ENCODE peak calls at places on chromosomes 7 and 10, in four cellular contexts. O, E, Y and D are unnamed samples.

GRCh38 chr10:124225468-124226270 is 132.3 kb upstream of the CHST15 start:
- DNase-seq in O (no peak), E (no peak), Y (no peak), D (no peak)

GRCh38 chr10:74490551-74490950 is 335.8 kb upstream of the KAT6B start:
- DNase-seq in O (no peak), E (no peak), Y (peak; percentile 44), D (no peak)

GRCh38 chr10:99698504-99699080 is 33.3 kb downstream of the COX15 start:
- DNase-seq in O (no peak), E (no peak), Y (no peak), D (no peak)

GRCh38 chr7:117564080-117564479 is 84.3 kb downstream of the CFTR start:
- DNase-seq in O (no peak), E (no peak), Y (no peak), D (no peak)

GRCh38 chr10:89307213-89307612 is 5.4 kb downstream of the IFIT2 start:
- DNase-seq in O (no peak), E (no peak), Y (no peak), D (no peak)

GRCh38 chr7:47610506-47611044 is 28.7 kb upstream of the TNS3 start:
- DNase-seq in O (no peak), E (no peak), Y (peak; percentile 85), D (no peak)

GRCh38 chr10:125003146-125003900 is 61.4 kb downstream of the ZRANB1 start:
- DNase-seq in O (no peak), E (no peak), Y (no peak), D (peak; percentile 21)

GRCh38 chr7:29123611-29124190 is 22.6 kb downstream of the CPVL start:
- DNase-seq in O (no peak), E (no peak), Y (no peak), D (no peak)

DNA sequence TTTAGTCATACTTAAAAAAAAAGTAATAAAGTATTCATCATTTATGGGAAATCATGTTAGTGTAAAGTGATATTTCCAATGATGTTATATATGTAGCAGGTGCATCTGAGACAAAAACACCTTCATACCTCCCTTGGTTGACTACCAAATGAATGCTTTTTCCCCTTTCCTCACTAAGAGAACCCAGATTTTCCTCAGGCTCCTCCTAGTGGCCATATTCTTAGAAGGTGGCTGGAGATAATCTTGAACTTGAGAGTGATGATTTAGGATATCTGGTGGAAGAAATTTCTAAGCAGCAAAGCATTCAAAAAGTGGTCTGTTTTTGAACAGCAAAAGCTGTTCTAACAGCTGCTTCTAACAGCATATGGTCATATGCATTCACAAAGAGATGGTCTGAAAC is 16.8 kb upstream of the DNAH11 start:
- DNase-seq in O (no peak), E (peak; percentile 18), Y (peak; percentile 5), D (no peak)
- TF ChIP-seq ELF4 in O (no peak), E (no peak), Y (no peak), D (no peak)

GRCh38 chr10:60098676-60099601 is 192.6 kb upstream of the CCDC6 start:
- DNase-seq in O (peak; percentile 26), E (peak; percentile 66), Y (peak; percentile 12), D (no peak)

GRCh38 chr10:60101821-60102220 is 195.5 kb upstream of the CCDC6 start:
- DNase-seq in O (no peak), E (peak; percentile 24), Y (no peak), D (no peak)

GRCh38 chr10:60105195-60105812 is 198.9 kb upstream of the CCDC6 start:
- DNase-seq in O (no peak), E (no peak), Y (no peak), D (no peak)

GRCh38 chr10:60096761-60097513 is 190.6 kb upstream of the CCDC6 start:
- DNase-seq in O (no peak), E (peak; percentile 52), Y (no peak), D (no peak)

DNA sequence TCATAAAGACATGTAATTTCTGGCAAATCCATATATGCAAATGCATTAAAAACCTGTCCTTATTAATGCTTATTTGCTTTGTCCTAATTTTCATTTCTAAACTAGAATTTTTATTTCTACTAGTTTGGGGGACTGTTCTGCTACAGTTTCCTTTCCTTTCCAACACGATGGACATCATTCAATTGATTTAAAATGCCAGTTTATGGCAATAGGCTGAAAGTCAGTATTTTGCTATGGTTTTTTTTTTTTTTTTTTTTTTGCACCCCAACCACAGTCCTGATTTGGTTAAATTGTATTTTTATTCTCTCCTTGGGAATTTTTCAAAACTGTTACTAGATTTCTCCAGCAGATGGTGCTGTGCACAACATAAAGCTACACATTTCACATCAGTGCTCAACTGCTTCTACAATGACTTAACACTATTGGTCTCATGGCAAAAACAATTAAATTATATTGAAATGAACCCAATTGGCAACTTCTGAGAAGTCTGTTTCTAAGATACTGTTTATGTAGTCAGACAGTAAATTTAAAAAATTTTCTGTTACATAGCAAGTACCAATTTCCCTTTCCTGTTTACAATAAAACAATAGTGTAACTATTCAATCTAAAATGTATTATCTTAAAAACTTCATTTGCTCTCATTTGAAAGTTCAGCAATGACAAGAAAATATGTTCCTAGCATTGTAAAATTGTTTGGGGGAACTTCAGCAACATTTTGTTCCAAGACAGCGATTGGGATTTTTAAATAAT is 193.8 kb upstream of the CCDC6 start:
- DNase-seq in O (peak; percentile 46), E (peak; percentile 77), Y (peak; percentile 39), D (no peak)
- TF ChIP-seq ELF4 in O (no peak), E (no peak), Y (no peak), D (no peak)

DNA sequence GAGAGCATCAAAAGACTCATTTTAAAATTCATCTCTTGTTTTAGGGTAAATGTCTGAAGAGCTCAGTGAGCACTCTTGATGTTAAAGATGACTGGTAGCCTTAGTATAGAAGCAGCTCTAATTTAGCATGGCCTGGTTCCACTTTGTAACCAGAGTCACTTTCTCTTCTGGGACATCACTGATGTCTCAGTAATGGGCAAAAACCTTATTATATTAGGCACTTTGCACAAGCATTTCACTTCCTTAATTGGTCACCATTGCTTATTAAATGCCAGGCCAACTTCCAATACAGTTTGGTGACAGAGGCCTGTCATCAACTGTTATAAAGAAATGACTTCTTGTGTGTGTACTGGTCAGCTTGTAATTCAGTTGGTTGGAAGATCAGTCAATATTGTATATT is 53.0 kb downstream of the STEAP1B start:
- DNase-seq in O (no peak), E (no peak), Y (no peak), D (no peak)
- TF ChIP-seq ELF4 in O (no peak), E (no peak), Y (no peak), D (no peak)

DNA sequence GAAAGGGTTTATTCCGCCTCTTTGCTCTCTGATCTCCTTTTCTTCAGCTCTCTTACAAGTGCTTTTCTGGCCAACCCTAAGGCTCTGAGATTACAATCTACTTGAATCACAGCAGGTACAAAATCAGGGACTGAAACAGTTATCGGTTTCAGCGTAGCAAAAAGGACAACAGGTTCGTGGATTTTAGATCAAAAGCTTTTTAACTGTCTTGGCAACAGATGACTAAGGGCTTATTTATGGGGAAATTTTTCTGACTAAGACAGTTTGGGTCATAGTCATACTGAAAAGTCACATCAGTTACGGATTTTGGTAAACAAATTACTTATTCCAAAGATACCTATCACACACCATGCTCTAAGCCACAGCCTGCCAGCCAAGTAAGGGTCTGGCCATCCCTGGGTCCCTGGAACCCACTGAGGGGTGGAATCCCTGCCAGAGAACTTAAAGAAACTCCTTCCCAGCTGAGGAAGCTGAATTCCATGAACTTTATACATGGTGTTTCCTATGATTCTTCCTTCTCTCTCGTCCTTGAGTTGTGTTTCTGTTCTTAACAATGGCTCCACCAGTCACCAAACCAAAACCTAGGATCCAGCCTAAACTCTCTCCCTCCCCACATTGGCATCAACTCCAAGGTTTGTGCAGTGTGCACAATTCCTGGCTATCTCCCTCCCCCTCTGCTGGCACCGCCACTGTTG is 169.3 kb downstream of the FAM107B start:
- DNase-seq in O (no peak), E (no peak), Y (peak; percentile 44), D (no peak)
- TF ChIP-seq ELF4 in O (no peak), E (no peak), Y (no peak), D (no peak)

GRCh38 chr10:78343266-78343665 is 309.6 kb downstream of the RPS24 start:
- DNase-seq in O (no peak), E (no peak), Y (no peak), D (no peak)
- TF ChIP-seq ELF4 in O (no peak), E (no peak), Y (no peak), D (no peak)

GRCh38 chr10:5470062-5470751 is 29.2 kb downstream of the CALML5 start:
- DNase-seq in O (no peak), E (no peak), Y (no peak), D (no peak)
- TF ChIP-seq ELF4 in O (no peak), E (no peak), Y (no peak), D (no peak)

GRCh38 chr10:53005612-53006325 is 233.2 kb upstream of the MBL2 start:
- DNase-seq in O (no peak), E (no peak), Y (no peak), D (no peak)
- TF ChIP-seq ELF4 in O (no peak), E (no peak), Y (no peak), D (no peak)